ENCODE peak calls at places on chromosomes 7 and 10, in five cellular contexts. One of them, this sample, is unnamed.

GRCh38 chr7:107068156-107068555 is 23.7 kb downstream of the PRKAR2B start:
- DNase-seq in IMR-90: no peak
- DNase-seq in neuronal stem cell: no peak
- DNase-seq in mesenchymal stem cell: peak
- DNase-seq in H1: no peak
- DNase-seq in this sample: no peak

GRCh38 chr7:46146454-46147255 is 225.6 kb upstream of the IGFBP3 start:
- DNase-seq in neuronal stem cell: no peak
- DNase-seq in mesenchymal stem cell: peak
- DNase-seq in H1: no peak
- DNase-seq in IMR-90: peak
- DNase-seq in this sample: no peak

GRCh38 chr10:11553773-11554381 is 57.6 kb downstream of the USP6NL start:
- DNase-seq in IMR-90: no peak
- DNase-seq in mesenchymal stem cell: no peak
- DNase-seq in neuronal stem cell: no peak
- DNase-seq in H1: no peak
- DNase-seq in this sample: no peak

GRCh38 chr7:6375346-6376101 is 72.2 kb downstream of the DAGLB start:
- DNase-seq in IMR-90: peak
- DNase-seq in H1: no peak
- DNase-seq in neuronal stem cell: no peak
- DNase-seq in mesenchymal stem cell: peak
- DNase-seq in this sample: no peak

GRCh38 chr10:16602104-16602735 is 80.5 kb upstream of the C1QL3 start:
- DNase-seq in H1: no peak
- DNase-seq in neuronal stem cell: no peak
- DNase-seq in mesenchymal stem cell: peak
- DNase-seq in IMR-90: no peak
- DNase-seq in this sample: no peak

GRCh38 chr10:91700788-91701444 is 68.0 kb upstream of the PPP1R3C start:
- DNase-seq in IMR-90: peak
- DNase-seq in mesenchymal stem cell: peak
- DNase-seq in H1: no peak
- DNase-seq in neuronal stem cell: no peak
- DNase-seq in this sample: no peak

GRCh38 chr10:79084012-79084971 is 15.5 kb downstream of the ZMIZ1 start:
- DNase-seq in IMR-90: peak
- DNase-seq in H1: no peak
- DNase-seq in neuronal stem cell: no peak
- DNase-seq in mesenchymal stem cell: peak
- DNase-seq in this sample: peak

GRCh38 chr7:91995391-91995790 is 54.7 kb downstream of the AKAP9 start:
- DNase-seq in IMR-90: no peak
- DNase-seq in mesenchymal stem cell: no peak
- DNase-seq in H1: no peak
- DNase-seq in neuronal stem cell: no peak
- DNase-seq in this sample: no peak

GRCh38 chr7:142847353-142847752 is 7.5 kb upstream of the EPHB6 start:
- DNase-seq in IMR-90: no peak
- DNase-seq in H1: no peak
- DNase-seq in neuronal stem cell: no peak
- DNase-seq in mesenchymal stem cell: no peak
- DNase-seq in this sample: no peak

GRCh38 chr10:52818019-52818418 is 45.4 kb upstream of the MBL2 start:
- DNase-seq in neuronal stem cell: peak
- DNase-seq in H1: peak
- DNase-seq in IMR-90: peak
- DNase-seq in mesenchymal stem cell: peak
- DNase-seq in this sample: peak

GRCh38 chr10:103665439-103665838 is 171.9 kb downstream of the NEURL1 start:
- DNase-seq in IMR-90: no peak
- DNase-seq in mesenchymal stem cell: no peak
- DNase-seq in H1: no peak
- DNase-seq in neuronal stem cell: no peak
- DNase-seq in this sample: no peak

GRCh38 chr7:88040694-88041093 is 106.6 kb downstream of the ADAM22 start:
- DNase-seq in neuronal stem cell: no peak
- DNase-seq in H1: no peak
- DNase-seq in IMR-90: no peak
- DNase-seq in mesenchymal stem cell: no peak
- DNase-seq in this sample: peak

GRCh38 chr10:129063212-129063611 is 403.8 kb upstream of the MGMT start:
- DNase-seq in IMR-90: no peak
- DNase-seq in mesenchymal stem cell: no peak
- DNase-seq in H1: no peak
- DNase-seq in neuronal stem cell: no peak
- DNase-seq in this sample: no peak

GRCh38 chr10:11898372-11899066 is 75.4 kb downstream of the PROSER2 start:
- DNase-seq in IMR-90: peak
- DNase-seq in mesenchymal stem cell: no peak
- DNase-seq in neuronal stem cell: no peak
- DNase-seq in H1: no peak
- DNase-seq in this sample: peak

GRCh38 chr7:47444376-47445098 is 137.4 kb downstream of the TNS3 start:
- DNase-seq in mesenchymal stem cell: no peak
- DNase-seq in H1: no peak
- DNase-seq in IMR-90: no peak
- DNase-seq in neuronal stem cell: no peak
- DNase-seq in this sample: peak

GRCh38 chr10:67607472-67607871 is 88.5 kb downstream of the CTNNA3 start:
- DNase-seq in H1: no peak
- DNase-seq in neuronal stem cell: no peak
- DNase-seq in mesenchymal stem cell: no peak
- DNase-seq in IMR-90: peak
- DNase-seq in this sample: no peak

GRCh38 chr7:98619450-98620321 is 2.6 kb downstream of the NPTX2 start:
- DNase-seq in H1: no peak
- DNase-seq in IMR-90: peak
- DNase-seq in neuronal stem cell: no peak
- DNase-seq in mesenchymal stem cell: no peak
- DNase-seq in this sample: peak

GRCh38 chr10:117457932-117458331 is 82.7 kb upstream of the PDZD8 start:
- DNase-seq in IMR-90: no peak
- DNase-seq in neuronal stem cell: no peak
- DNase-seq in H1: no peak
- DNase-seq in mesenchymal stem cell: no peak
- DNase-seq in this sample: peak

GRCh38 chr7:121219031-121219430 is 109.8 kb upstream of the WNT16 start:
- DNase-seq in mesenchymal stem cell: no peak
- DNase-seq in IMR-90: no peak
- DNase-seq in H1: no peak
- DNase-seq in neuronal stem cell: no peak
- DNase-seq in this sample: no peak

GRCh38 chr7:3087243-3087642 is 43.6 kb upstream of the CARD11 start:
- DNase-seq in neuronal stem cell: no peak
- DNase-seq in H1: no peak
- DNase-seq in IMR-90: peak
- DNase-seq in mesenchymal stem cell: peak
- DNase-seq in this sample: peak

GRCh38 chr10:96834121-96834520 is 2.0 kb downstream of the LCOR start:
- DNase-seq in IMR-90: peak
- DNase-seq in mesenchymal stem cell: no peak
- DNase-seq in H1: no peak
- DNase-seq in neuronal stem cell: no peak
- DNase-seq in this sample: no peak

GRCh38 chr10:104274762-104275721 is 6.1 kb downstream of the GSTO2 start:
- DNase-seq in neuronal stem cell: no peak
- DNase-seq in mesenchymal stem cell: no peak
- DNase-seq in IMR-90: no peak
- DNase-seq in H1: peak
- DNase-seq in this sample: peak

GRCh38 chr7:41247128-41247865 is 455.6 kb downstream of the INHBA start:
- DNase-seq in neuronal stem cell: no peak
- DNase-seq in mesenchymal stem cell: peak
- DNase-seq in IMR-90: peak
- DNase-seq in H1: no peak
- DNase-seq in this sample: no peak

GRCh38 chr7:66877577-66878300 is 43.3 kb upstream of the TMEM248 start:
- DNase-seq in neuronal stem cell: no peak
- DNase-seq in H1: no peak
- DNase-seq in mesenchymal stem cell: peak
- DNase-seq in IMR-90: peak
- DNase-seq in this sample: no peak

GRCh38 chr10:24438800-24439199 is 229.9 kb downstream of the KIAA1217 start:
- DNase-seq in neuronal stem cell: no peak
- DNase-seq in mesenchymal stem cell: no peak
- DNase-seq in H1: no peak
- DNase-seq in IMR-90: peak
- DNase-seq in this sample: no peak

GRCh38 chr7:36723951-36724664 is at the start of gene AOAH:
- DNase-seq in IMR-90: no peak
- DNase-seq in mesenchymal stem cell: no peak
- DNase-seq in H1: no peak
- DNase-seq in neuronal stem cell: no peak
- DNase-seq in this sample: no peak

GRCh38 chr10:97163141-97163540 is 22.6 kb downstream of the SLIT1 start:
- DNase-seq in neuronal stem cell: no peak
- DNase-seq in mesenchymal stem cell: no peak
- DNase-seq in H1: no peak
- DNase-seq in IMR-90: no peak
- DNase-seq in this sample: no peak

GRCh38 chr7:122438001-122438400 is 133.5 kb upstream of the FEZF1 start:
- DNase-seq in IMR-90: no peak
- DNase-seq in H1: no peak
- DNase-seq in mesenchymal stem cell: no peak
- DNase-seq in neuronal stem cell: peak
- DNase-seq in this sample: no peak

GRCh38 chr7:155395176-155395797 is 62.6 kb upstream of the EN2 start:
- DNase-seq in neuronal stem cell: no peak
- DNase-seq in H1: no peak
- DNase-seq in IMR-90: no peak
- DNase-seq in mesenchymal stem cell: no peak
- DNase-seq in this sample: no peak

GRCh38 chr7:27237735-27238334 is 4.8 kb upstream of the EVX1 start:
- DNase-seq in IMR-90: peak
- DNase-seq in neuronal stem cell: no peak
- DNase-seq in mesenchymal stem cell: peak
- DNase-seq in H1: no peak
- DNase-seq in this sample: peak

GRCh38 chr10:50432206-50432605 is 180.9 kb upstream of the ASAH2 start:
- DNase-seq in H1: no peak
- DNase-seq in mesenchymal stem cell: no peak
- DNase-seq in neuronal stem cell: no peak
- DNase-seq in IMR-90: no peak
- DNase-seq in this sample: no peak

GRCh38 chr10:60728056-60728455 is 50.2 kb upstream of the CDK1 start:
- DNase-seq in H1: no peak
- DNase-seq in mesenchymal stem cell: no peak
- DNase-seq in neuronal stem cell: no peak
- DNase-seq in IMR-90: no peak
- DNase-seq in this sample: no peak
- H3K4me3 ChIP-seq in H1: no peak
- H3K4me3 ChIP-seq in mesenchymal stem cell: no peak
- H3K4me3 ChIP-seq in neuronal stem cell: no peak
- H3K4me3 ChIP-seq in IMR-90: no peak
- H3K4me3 ChIP-seq in this sample: no peak

DNA sequence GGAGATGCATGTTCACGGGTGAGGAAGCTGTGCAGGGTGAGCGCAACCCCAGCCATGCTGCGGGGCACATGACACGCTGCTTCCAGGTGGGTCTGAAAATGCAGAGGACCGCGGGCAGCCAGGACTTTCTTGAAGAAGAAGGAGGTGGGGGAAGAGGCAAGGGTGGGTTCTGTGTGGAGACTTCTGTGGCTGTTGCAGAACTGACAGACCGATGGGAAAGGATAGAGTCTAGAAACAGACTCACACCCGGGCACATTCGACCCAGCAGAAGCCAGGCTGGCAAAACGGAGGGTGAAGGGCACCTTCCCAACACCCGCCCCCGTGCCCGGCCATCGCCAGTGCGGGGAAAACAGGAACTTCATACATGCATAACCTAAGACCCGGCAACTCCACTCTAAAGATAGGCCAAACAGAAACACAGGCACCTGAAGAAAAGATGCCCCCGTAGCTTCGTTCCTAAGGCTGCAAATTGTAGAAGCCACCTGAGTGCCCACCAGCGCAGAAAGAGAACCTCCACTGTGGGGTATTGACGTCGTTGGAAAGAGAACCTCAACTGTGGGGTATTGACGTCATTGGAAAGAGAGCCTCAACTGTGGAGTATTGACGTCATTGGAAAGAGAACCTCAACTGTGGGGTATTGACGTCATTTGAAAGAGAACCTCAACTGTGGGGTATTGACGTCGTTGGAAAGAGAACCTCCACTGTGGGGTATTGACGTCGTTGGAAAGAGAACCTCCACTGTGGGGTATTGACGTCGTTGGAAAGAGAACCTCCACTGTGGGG is 4.8 kb upstream of the KNDC1 start:
- DNase-seq in H1: no peak
- DNase-seq in mesenchymal stem cell: no peak
- DNase-seq in IMR-90: no peak
- DNase-seq in neuronal stem cell: no peak
- DNase-seq in this sample: no peak
- H2BK15ac ChIP-seq in H1: no peak
- H2BK15ac ChIP-seq in mesenchymal stem cell: no peak
- H2BK15ac ChIP-seq in IMR-90: no peak
- H2BK15ac ChIP-seq in neuronal stem cell: peak
- H2BK15ac ChIP-seq in this sample: no peak

GRCh38 chr7:134826105-134826504 is 46.7 kb downstream of the CALD1 start:
- DNase-seq in H1: no peak
- DNase-seq in IMR-90: peak
- DNase-seq in mesenchymal stem cell: peak
- DNase-seq in neuronal stem cell: no peak
- DNase-seq in this sample: no peak
- H3K4me3 ChIP-seq in H1: no peak
- H3K4me3 ChIP-seq in IMR-90: no peak
- H3K4me3 ChIP-seq in mesenchymal stem cell: no peak
- H3K4me3 ChIP-seq in neuronal stem cell: no peak
- H3K4me3 ChIP-seq in this sample: no peak

GRCh38 chr7:39336457-39336856 is 229.7 kb upstream of the YAE1 start:
- DNase-seq in neuronal stem cell: no peak
- DNase-seq in mesenchymal stem cell: no peak
- DNase-seq in H1: no peak
- DNase-seq in IMR-90: no peak
- DNase-seq in this sample: no peak
- H2BK15ac ChIP-seq in neuronal stem cell: no peak
- H2BK15ac ChIP-seq in mesenchymal stem cell: no peak
- H2BK15ac ChIP-seq in H1: no peak
- H2BK15ac ChIP-seq in IMR-90: no peak
- H2BK15ac ChIP-seq in this sample: no peak

GRCh38 chr10:13877154-13877909 is 290.6 kb downstream of the PRPF18 start:
- DNase-seq in IMR-90: peak
- DNase-seq in neuronal stem cell: no peak
- DNase-seq in H1: no peak
- DNase-seq in mesenchymal stem cell: peak
- DNase-seq in this sample: peak
- H3K4me3 ChIP-seq in IMR-90: no peak
- H3K4me3 ChIP-seq in neuronal stem cell: no peak
- H3K4me3 ChIP-seq in H1: no peak
- H3K4me3 ChIP-seq in mesenchymal stem cell: no peak
- H3K4me3 ChIP-seq in this sample: no peak

DNA sequence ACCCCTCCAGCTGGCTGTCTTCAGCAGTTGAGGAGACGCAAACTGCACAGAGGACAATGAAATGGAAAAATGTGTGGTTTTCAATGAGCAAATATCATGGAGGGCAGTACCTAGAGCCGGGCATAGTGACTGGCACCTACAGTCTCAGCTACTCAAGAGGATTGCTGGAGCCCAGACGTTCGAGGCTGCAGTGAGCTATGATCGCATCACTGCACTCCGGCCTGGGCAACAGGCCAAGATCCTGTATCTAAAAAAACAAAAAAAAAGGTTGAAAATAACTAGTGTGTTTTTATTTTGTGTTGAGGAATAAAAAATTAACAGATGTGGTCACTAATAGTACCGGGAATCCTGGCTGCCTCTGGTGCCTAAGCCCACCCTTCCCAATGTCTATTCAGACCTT is 345.5 kb downstream of the GALNT17 start:
- DNase-seq in IMR-90: no peak
- DNase-seq in mesenchymal stem cell: no peak
- DNase-seq in neuronal stem cell: no peak
- DNase-seq in H1: no peak
- DNase-seq in this sample: no peak
- H2BK15ac ChIP-seq in IMR-90: no peak
- H2BK15ac ChIP-seq in mesenchymal stem cell: no peak
- H2BK15ac ChIP-seq in neuronal stem cell: no peak
- H2BK15ac ChIP-seq in H1: peak
- H2BK15ac ChIP-seq in this sample: no peak

This sample was measured in mesendoderm.